ENCODE peak calls at places on chromosome 11, in seven cellular contexts. W is pancreas, Z is choroid plexus epithelial cell, Q is fibroblast of mammary gland, H is fibroblast of pulmonary artery, U is tibial artery, O is GM12878. M is an unnamed sample.

GRCh38 chr11:69930081-69931059 is 111.2 kb upstream of the FGF3 start:
- DNase-seq in W (peak; percentile 48), Z (no peak), Q (no peak), H (no peak), U (peak; percentile 40), O (no peak), M (no peak)

GRCh38 chr11:63683133-63683991 is 2.1 kb downstream of the RTN3 start:
- DNase-seq in W (no peak), Z (no peak), Q (peak; percentile 43), H (peak; percentile 44), U (no peak), O (no peak), M (peak; percentile 50)

GRCh38 chr11:110093407-110094297 is 460 bp downstream of the ZC3H12C start:
- DNase-seq in W (peak; percentile 78), Z (peak; percentile 80), Q (peak; percentile 64), H (peak; percentile 72), U (peak; percentile 77), O (no peak), M (peak; percentile 68)

GRCh38 chr11:117816151-117816741 is 8.3 kb downstream of the FXYD2 start:
- DNase-seq in W (peak; percentile 90), Z (no peak), Q (peak; percentile 58), H (peak; percentile 25), U (no peak), O (no peak), M (peak; percentile 56)

GRCh38 chr11:32489464-32489863 is 54.1 kb upstream of the WT1 start:
- DNase-seq in W (no peak), Z (peak; percentile 22), Q (no peak), H (no peak), U (no peak), O (no peak), M (no peak)

GRCh38 chr11:96278039-96278897 is 64.7 kb downstream of the MAML2 start:
- DNase-seq in W (no peak), Z (no peak), Q (peak; percentile 60), H (no peak), U (no peak), O (no peak), M (peak; percentile 48)

GRCh38 chr11:76653674-76654309 is 16.8 kb downstream of the LRRC32 start:
- DNase-seq in W (no peak), Z (peak; percentile 81), Q (peak; percentile 87), H (peak; percentile 92), U (peak; percentile 89), O (no peak), M (peak; percentile 94)

GRCh38 chr11:102367364-102367763 is 20.4 kb downstream of the BIRC2 start:
- DNase-seq in W (no peak), Z (peak; percentile 56), Q (peak; percentile 17), H (peak; percentile 54), U (no peak), O (no peak), M (peak; percentile 17)

GRCh38 chr11:113296447-113297205 is 17.8 kb upstream of the TTC12 start:
- DNase-seq in W (no peak), Z (peak; percentile 39), Q (no peak), H (no peak), U (no peak), O (no peak), M (no peak)

GRCh38 chr11:44684886-44685285 is 41.9 kb upstream of the TSPAN18 start:
- DNase-seq in W (no peak), Z (no peak), Q (no peak), H (no peak), U (no peak), O (no peak), M (no peak)

GRCh38 chr11:134278356-134278755 is 2.2 kb downstream of the GLB1L3 start:
- DNase-seq in W (no peak), Z (no peak), Q (no peak), H (no peak), U (no peak), O (no peak), M (no peak)

GRCh38 chr11:111694851-111695250 is 71.3 kb downstream of the PPP2R1B start:
- DNase-seq in W (no peak), Z (peak; percentile 96), Q (peak; percentile 99), H (peak; percentile 87), U (no peak), O (no peak), M (peak; percentile 89)

GRCh38 chr11:19499999-19500398 is 212.6 kb upstream of the NAV2 start:
- DNase-seq in W (no peak), Z (peak; percentile 58), Q (peak; percentile 76), H (peak; percentile 49), U (no peak), O (no peak), M (peak; percentile 83)

GRCh38 chr11:910044-910588 is 494 bp downstream of the CHID1 start:
- DNase-seq in W (peak; percentile 80), Z (no peak), Q (no peak), H (no peak), U (no peak), O (no peak), M (no peak)

GRCh38 chr11:78929092-78929905 is 354.6 kb upstream of the NARS2 start:
- DNase-seq in W (no peak), Z (no peak), Q (no peak), H (no peak), U (no peak), O (no peak), M (no peak)

GRCh38 chr11:129852125-129852740 is 36.6 kb downstream of the TMEM45B start:
- DNase-seq in W (no peak), Z (no peak), Q (peak; percentile 17), H (no peak), U (no peak), O (no peak), M (peak; percentile 36)

GRCh38 chr11:69423181-69423580 is 58.3 kb upstream of the LINC01488 start:
- DNase-seq in W (no peak), Z (no peak), Q (no peak), H (no peak), U (no peak), O (no peak), M (no peak)

GRCh38 chr11:1785749-1786261 is 22.1 kb upstream of the CTSD start:
- DNase-seq in W (no peak), Z (no peak), Q (no peak), H (no peak), U (no peak), O (no peak), M (peak; percentile 34)

GRCh38 chr11:106399624-106400023 is 322.2 kb downstream of the AASDHPPT start:
- DNase-seq in W (no peak), Z (peak; percentile 62), Q (no peak), H (no peak), U (no peak), O (no peak), M (no peak)

GRCh38 chr11:90895850-90896249 is 673.0 kb upstream of the CHORDC1 start:
- DNase-seq in W (no peak), Z (no peak), Q (no peak), H (no peak), U (no peak), O (no peak), M (no peak)

GRCh38 chr11:15119352-15119751 is 4.6 kb downstream of the INSC start:
- DNase-seq in W (no peak), Z (no peak), Q (peak; percentile 23), H (no peak), U (no peak), O (no peak), M (no peak)

DNA sequence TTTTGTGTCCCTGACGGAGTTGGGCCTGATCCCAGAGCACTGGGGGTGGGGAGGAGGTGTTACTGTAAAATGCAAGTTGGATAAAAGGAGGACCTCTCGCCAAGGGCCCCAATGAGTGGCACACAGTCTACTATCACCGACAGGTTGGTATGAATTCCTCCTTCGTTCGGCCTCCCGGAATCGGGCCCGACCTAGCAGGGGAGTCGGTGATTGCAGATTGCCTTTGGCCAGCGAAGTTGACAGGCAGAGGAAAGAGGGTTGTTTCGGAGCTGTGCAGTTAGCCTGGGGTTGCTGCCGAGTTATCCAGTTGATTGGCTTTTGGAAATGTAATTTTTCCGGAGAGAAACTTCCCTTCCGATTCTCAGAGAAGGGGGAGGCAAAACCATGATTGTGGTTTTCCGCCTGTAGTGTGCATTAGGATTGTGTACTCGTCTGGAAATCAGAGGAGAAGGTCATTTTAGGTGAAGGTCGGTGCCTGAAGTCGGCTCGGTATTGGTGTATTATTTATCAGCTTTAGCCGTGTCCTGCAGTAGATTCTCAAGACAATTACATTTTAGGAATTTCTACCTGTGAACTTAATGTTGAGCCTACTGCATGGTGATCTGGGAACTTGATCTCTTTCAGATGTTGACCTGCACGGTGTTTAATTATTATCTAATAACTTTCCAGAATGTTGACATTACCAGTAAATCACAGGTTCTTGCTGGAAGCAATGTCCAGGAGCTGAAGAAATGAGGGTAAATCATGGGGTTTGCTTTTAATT is 1.1 kb downstream of the ARHGEF12 start:
- DNase-seq in W (peak; percentile 59), Z (peak; percentile 39), Q (peak; percentile 28), H (peak; percentile 42), U (peak; percentile 71), O (no peak), M (peak; percentile 29)
- H3K4me3 ChIP-seq in W (peak overlapping the region; percentile 82), Z (peak overlapping the region; percentile 81), Q (peak overlapping the region; percentile 91), H (peak overlapping the region; percentile 96), U (peak overlapping the region; percentile 82), O (peak overlapping the region; percentile 94), M (peak overlapping the region; percentile 65)

DNA sequence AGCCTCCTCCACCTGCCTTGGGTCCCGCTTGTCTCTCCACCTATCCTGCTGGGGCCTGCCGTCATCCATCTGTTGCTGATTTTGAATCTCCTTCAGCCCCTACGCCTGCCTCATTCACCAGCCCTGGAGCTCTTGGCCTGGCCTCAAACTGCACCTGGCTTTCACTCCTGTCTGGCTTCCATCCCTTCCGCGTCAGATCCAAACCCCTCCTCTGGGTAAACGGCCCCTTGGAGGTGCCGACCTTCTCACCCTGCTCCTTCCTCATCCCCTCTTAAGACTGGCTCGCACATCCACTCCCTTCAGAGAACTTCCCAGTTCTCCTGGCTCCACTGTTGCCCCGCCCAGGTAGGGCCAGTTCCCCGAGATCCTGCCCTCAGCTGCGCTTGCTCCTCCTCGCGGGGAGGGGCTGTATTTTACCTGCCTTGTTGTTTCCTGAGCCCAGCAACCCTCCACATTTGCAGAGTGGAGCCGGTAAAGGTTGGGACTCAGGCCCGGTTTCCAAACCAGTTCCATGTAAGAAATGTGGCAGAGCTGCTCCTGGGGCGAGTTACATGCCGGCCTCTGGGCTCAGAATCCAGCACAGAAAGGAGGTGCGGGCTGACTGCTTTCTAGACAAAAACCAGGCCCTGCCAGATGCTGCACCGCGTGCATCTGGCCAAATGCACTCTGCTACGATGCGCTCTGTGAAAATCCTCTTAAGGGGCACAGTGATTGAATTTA is 13.9 kb upstream of the SHANK2 start:
- DNase-seq in W (no peak), Z (no peak), Q (no peak), H (no peak), U (no peak), O (no peak), M (no peak)
- TF ChIP-seq CTCF in W (no peak), Z (no peak), Q (no peak), H (no peak), U (no peak), O (no peak), M (no peak)

GRCh38 chr11:71206186-71206585 is 46.2 kb downstream of the SHANK2 start:
- DNase-seq in W (no peak), Z (peak; percentile 7), Q (peak; percentile 38), H (peak; percentile 1), U (no peak), O (no peak), M (peak; percentile 8)
- H3K4me3 ChIP-seq in W (no peak overlapping the region), Z (no peak overlapping the region), Q (no peak overlapping the region), H (no peak overlapping the region), U (no peak overlapping the region), O (no peak overlapping the region), M (no peak overlapping the region)

DNA sequence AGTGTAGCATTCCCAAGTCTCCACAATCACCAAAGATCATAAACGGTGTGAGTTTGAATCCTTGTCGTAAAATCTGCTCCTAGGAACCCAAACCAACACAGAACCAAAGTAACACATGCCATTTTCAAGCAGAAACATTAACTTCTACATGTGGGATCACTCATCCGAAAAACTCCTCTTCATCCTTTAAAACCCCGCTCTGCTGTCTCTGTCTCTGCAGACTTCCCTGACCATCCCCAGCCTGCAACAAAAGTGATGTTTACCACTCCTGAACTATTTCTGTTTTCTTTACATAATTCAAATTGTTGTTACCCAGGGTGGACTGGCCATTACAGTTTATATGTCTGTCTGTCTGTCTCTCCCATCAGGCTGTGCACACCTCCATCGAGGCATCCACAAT is 54.0 kb downstream of the SLC1A2 start:
- DNase-seq in W (no peak), Z (no peak), Q (no peak), H (no peak), U (no peak), O (no peak), M (no peak)
- TF ChIP-seq CTCF in W (no peak), Z (no peak), Q (no peak), H (no peak), U (no peak), O (no peak), M (no peak)